ENCODE peak calls at places on chromosomes 12 and 14, in five cellular contexts. V, T, E, I and K are unnamed samples.

GRCh38 chr12:84982888-84983287 is 53.2 kb downstream of the TSPAN19 start:
- DNase-seq in V (no peak), T (no peak), E (no peak), I (no peak), K (no peak)

GRCh38 chr12:60844875-60845274 is 1249.0 kb downstream of the SLC16A7 start:
- DNase-seq in V (no peak), T (no peak), E (no peak), I (no peak), K (no peak)

GRCh38 chr12:3147260-3147659 is 70.1 kb downstream of the TSPAN9 start:
- DNase-seq in V (no peak), T (no peak), E (no peak), I (no peak), K (no peak)

GRCh38 chr12:59937148-59937547 is 341.3 kb downstream of the SLC16A7 start:
- DNase-seq in V (no peak), T (no peak), E (no peak), I (no peak), K (no peak)

GRCh38 chr14:68928770-68929550 is 50.1 kb downstream of the ACTN1 start:
- DNase-seq in V (no peak), T (no peak), E (no peak), I (no peak), K (no peak)

GRCh38 chr14:42469637-42470426 is 863.2 kb downstream of the LRFN5 start:
- DNase-seq in V (no peak), T (no peak), E (no peak), I (peak; percentile 25), K (peak; percentile 2)

GRCh38 chr12:7118914-7119313 is 9.8 kb downstream of the RBP5 start:
- DNase-seq in V (no peak), T (no peak), E (no peak), I (no peak), K (no peak)

GRCh38 chr12:122421263-122421814 is 1.1 kb downstream of the CLIP1 start:
- DNase-seq in V (no peak), T (no peak), E (no peak), I (peak; percentile 47), K (peak; percentile 70)

GRCh38 chr12:34291426-34291901 is 269.2 kb downstream of the ALG10 start:
- DNase-seq in V (no peak), T (no peak), E (no peak), I (no peak), K (no peak)

GRCh38 chr14:101058571-101058970 is 155.0 kb upstream of the RTL1 start:
- DNase-seq in V (no peak), T (no peak), E (no peak), I (peak; percentile 76), K (no peak)

GRCh38 chr14:35821546-35822411 is 4.4 kb upstream of the BRMS1L start:
- DNase-seq in V (no peak), T (no peak), E (no peak), I (peak; percentile 45), K (peak; percentile 48)

GRCh38 chr14:64421166-64421565 is 33.0 kb downstream of the MTHFD1 start:
- DNase-seq in V (no peak), T (no peak), E (no peak), I (peak; percentile 73), K (no peak)

GRCh38 chr12:86634706-86635410 is 378.7 kb upstream of the MGAT4C start:
- DNase-seq in V (no peak), T (no peak), E (no peak), I (peak; percentile 1), K (peak; percentile 7)

GRCh38 chr14:45082420-45082819 is 1.5 kb upstream of the PRPF39 start:
- DNase-seq in V (no peak), T (no peak), E (no peak), I (no peak), K (no peak)

GRCh38 chr12:13099066-13099909 is 4.2 kb downstream of the GSG1 start:
- DNase-seq in V (no peak), T (no peak), E (no peak), I (no peak), K (peak; percentile 63)

GRCh38 chr14:72737560-72737943 is 156.3 kb downstream of the DPF3 start:
- DNase-seq in V (peak; percentile 4), T (no peak), E (no peak), I (no peak), K (no peak)

GRCh38 chr12:108578813-108579212 is 16.4 kb downstream of the ISCU start:
- DNase-seq in V (no peak), T (no peak), E (no peak), I (no peak), K (no peak)

GRCh38 chr14:99426265-99426664 is 54.4 kb downstream of the SETD3 start:
- DNase-seq in V (no peak), T (no peak), E (no peak), I (no peak), K (no peak)
- H2BK5ac ChIP-seq in V (no peak overlapping the region), T (no peak overlapping the region), E (no peak overlapping the region), I (no peak overlapping the region), K (no peak overlapping the region)

DNA sequence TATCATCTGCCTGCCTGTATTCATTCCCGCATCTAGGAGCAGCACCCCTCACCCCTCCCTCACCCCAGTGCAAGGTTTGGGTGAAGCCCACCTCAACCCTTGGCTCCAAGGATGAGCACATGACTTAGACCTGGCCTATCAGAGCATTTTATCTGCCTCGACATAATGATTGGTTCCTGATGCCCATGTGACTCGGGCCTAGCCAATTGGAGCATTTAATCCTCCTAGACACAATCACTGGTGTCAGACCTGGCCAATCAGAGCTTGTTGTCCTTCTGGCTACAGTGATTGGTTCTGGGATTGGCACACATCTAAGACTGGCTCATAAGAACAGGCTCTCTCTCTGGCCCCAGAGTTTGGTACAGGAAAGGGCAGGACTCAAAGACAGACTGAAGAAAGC is 73.0 kb upstream of the MYL2 start:
- DNase-seq in V (no peak), T (no peak), E (no peak), I (no peak), K (no peak)
- H3K4me1 ChIP-seq in V (no peaks in the 10 kb centered on the region), T (no peaks in the 10 kb centered on the region), E (no peaks in the 10 kb centered on the region), I (no peaks in the 10 kb centered on the region), K (no peaks in the 10 kb centered on the region)

GRCh38 chr12:68610435-68611093 is at the start of gene RAP1B:
- DNase-seq in V (peak; percentile 91), T (peak; percentile 88), E (no peak), I (peak; percentile 90), K (peak; percentile 89)

GRCh38 chr12:68609955-68610434 is 704 bp upstream of the RAP1B start:
- DNase-seq in V (no peak), T (no peak), E (no peak), I (peak; percentile 30), K (no peak)

GRCh38 chr12:68612675-68613074 is 2.0 kb downstream of the RAP1B start:
- DNase-seq in V (no peak), T (no peak), E (no peak), I (no peak), K (no peak)

GRCh38 chr12:68612245-68612644 is 1.5 kb downstream of the RAP1B start:
- DNase-seq in V (no peak), T (no peak), E (no peak), I (peak; percentile 59), K (peak; percentile 66)

DNA sequence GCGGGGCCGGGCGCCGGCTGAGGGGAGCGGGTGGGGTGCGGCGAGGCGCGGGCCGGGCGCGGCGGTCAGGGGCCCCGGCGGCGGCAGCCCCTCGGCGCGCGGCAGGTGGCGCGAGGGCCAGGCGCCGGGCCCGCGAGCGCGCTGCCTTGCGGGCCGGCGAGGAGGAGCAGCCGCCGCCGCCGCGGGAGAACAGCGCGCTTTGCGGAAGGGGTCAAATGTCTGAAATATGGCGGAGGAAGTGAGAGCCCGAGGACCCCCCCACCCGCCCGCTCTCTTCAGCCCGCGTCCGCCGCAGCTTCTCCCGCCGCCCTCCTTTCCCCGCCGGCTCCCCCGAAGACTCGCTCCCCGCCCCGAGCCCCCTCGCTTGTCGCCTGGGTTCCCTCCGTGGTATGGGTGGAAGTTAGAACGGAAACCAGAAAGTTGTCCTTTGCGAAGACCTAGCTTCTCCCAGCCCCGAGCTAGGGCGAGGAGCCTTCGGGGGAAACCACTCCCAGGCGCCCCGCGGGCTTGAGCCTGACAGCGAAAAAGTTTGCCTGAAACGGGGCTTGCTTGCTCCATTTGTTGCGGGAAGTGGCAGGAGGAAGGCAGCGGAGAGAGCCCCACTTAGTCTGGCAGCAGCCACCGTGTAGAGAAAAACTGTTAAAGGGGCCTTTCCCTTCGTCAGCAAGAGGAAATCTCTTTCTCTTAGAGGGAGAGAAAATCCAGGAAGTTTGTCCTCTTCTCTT is 557 bp downstream of the RAP1B start:
- DNase-seq in V (peak; percentile 51), T (peak; percentile 18), E (no peak), I (peak; percentile 60), K (peak; percentile 57)
- H4K91ac ChIP-seq in V (no peak overlapping the region), T (no peak overlapping the region), E (no peak overlapping the region), I (peak overlapping the region; percentile 72), K (peak overlapping the region; percentile 79)

GRCh38 chr12:44749566-44749965 is 126.5 kb downstream of the NELL2 start:
- DNase-seq in V (no peak), T (no peak), E (no peak), I (no peak), K (no peak)

GRCh38 chr12:44748950-44749468 is 127.1 kb downstream of the NELL2 start:
- DNase-seq in V (no peak), T (no peak), E (no peak), I (no peak), K (no peak)

GRCh38 chr12:44750468-44750867 is 125.6 kb downstream of the NELL2 start:
- DNase-seq in V (no peak), T (no peak), E (no peak), I (no peak), K (no peak)
- H2BK5ac ChIP-seq in V (no peak overlapping the region), T (no peak overlapping the region), E (no peak overlapping the region), I (no peak overlapping the region), K (no peak overlapping the region)

GRCh38 chr12:52261211-52261484 is 13.3 kb upstream of the KRT86 start:
- DNase-seq in V (no peak), T (no peak), E (no peak), I (no peak), K (no peak)

GRCh38 chr12:52266514-52266913 is 7.9 kb upstream of the KRT86 start:
- DNase-seq in V (no peak), T (no peak), E (no peak), I (no peak), K (no peak)

GRCh38 chr12:52264435-52264825 is 10.0 kb upstream of the KRT86 start:
- DNase-seq in V (no peak), T (no peak), E (no peak), I (no peak), K (no peak)

GRCh38 chr12:52262286-52262685 is 12.2 kb upstream of the KRT86 start:
- DNase-seq in V (no peak), T (no peak), E (no peak), I (no peak), K (no peak)

DNA sequence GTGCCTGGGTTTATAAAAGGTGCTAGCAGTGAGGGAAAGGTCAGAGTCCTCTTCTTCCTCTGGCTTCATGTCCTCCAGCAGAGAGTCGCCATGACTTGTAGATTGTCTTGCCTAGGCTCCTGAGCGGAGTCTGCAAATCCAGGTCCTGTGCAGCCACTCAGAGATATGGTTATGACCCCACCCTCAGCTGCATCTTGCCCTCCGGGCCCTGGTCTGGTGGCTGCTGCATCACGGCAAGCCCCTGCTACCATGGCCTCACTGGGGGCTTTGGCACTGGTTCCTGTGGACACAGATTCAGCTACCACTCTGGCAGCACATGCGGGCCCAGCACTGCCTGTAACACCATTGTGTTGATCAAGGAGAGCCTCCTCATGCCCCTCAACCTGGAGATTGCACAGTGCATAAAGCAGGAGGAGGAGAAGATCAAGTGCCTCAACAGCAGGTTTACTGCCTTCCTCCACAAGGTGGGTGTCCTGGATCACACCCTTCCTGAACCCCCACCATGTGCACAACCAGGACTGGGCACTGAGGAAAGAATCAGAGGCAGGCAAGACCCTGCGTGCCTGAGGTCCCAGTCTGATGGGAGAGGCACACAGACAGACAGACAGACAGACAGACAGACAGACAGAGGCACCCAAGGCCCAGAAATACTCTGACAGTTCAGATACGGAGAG is 10.5 kb upstream of the KRT86 start:
- DNase-seq in V (no peak), T (no peak), E (no peak), I (no peak), K (no peak)
- H3K4me1 ChIP-seq in V (no peaks in the 10 kb centered on the region), T (no peaks in the 10 kb centered on the region), E (peaks cover 6% of the 10 kb centered on the region), I (peaks cover 14% of the 10 kb centered on the region), K (peaks cover 7% of the 10 kb centered on the region)